ENCODE peak calls at places on chromosomes 6 and 20, in four cellular contexts. X is tibial artery, U is fibroblast of lung, N is uterus. K is an unnamed sample. For H3K4me1, the result is how much of the 10 kb centered on the place peaks cover.

GRCh38 chr6:108998460-108998859 is 96.2 kb downstream of the SESN1 start:
- DNase-seq in X (no peak), U (peak), N (no peak), K (no peak)

GRCh38 chr20:58598271-58599015 is 52.6 kb upstream of the STX16 start:
- DNase-seq in X (peak), U (peak), N (peak), K (no peak)

GRCh38 chr20:39338977-39339376 is 376.8 kb downstream of the DHX35 start:
- DNase-seq in X (peak), U (no peak), N (no peak), K (no peak)

GRCh38 chr20:3681931-3682820 is at the start of gene ADAM33:
- DNase-seq in X (no peak), U (peak), N (peak), K (peak)

GRCh38 chr6:128487746-128488145 is 32.7 kb downstream of the PTPRK start:
- DNase-seq in X (no peak), U (no peak), N (no peak), K (no peak)

GRCh38 chr6:71383891-71384489 is 95.4 kb downstream of the OGFRL1 start:
- DNase-seq in X (no peak), U (peak), N (no peak), K (no peak)

GRCh38 chr6:109453594-109454482 is 1.7 kb downstream of the MICAL1 start:
- DNase-seq in X (peak), U (peak), N (peak), K (peak)

GRCh38 chr6:35425284-35425683 is 26.9 kb upstream of the FANCE start:
- DNase-seq in X (no peak), U (peak), N (no peak), K (no peak)

GRCh38 chr20:41862476-41862875 is 244.3 kb upstream of the CHD6 start:
- DNase-seq in X (no peak), U (no peak), N (no peak), K (no peak)

GRCh38 chr20:59403261-59403961 is 103.0 kb downstream of the EDN3 start:
- DNase-seq in X (no peak), U (no peak), N (peak), K (no peak)

GRCh38 chr20:38218566-38218885 is 42.0 kb downstream of the KIAA1755 start:
- DNase-seq in X (peak), U (no peak), N (no peak), K (no peak)

GRCh38 chr20:36491901-36492617 is 49.3 kb upstream of the MYL9 start:
- DNase-seq in X (no peak), U (no peak), N (no peak), K (no peak)

GRCh38 chr6:88376759-88377387 is 210.7 kb upstream of the CNR1 start:
- DNase-seq in X (no peak), U (peak), N (no peak), K (no peak)

GRCh38 chr20:58634121-58634817 is 16.8 kb upstream of the STX16 start:
- DNase-seq in X (no peak), U (peak), N (peak), K (peak)

GRCh38 chr6:141077355-141078333 is 1055.1 kb upstream of the GJE1 start:
- DNase-seq in X (no peak), U (no peak), N (no peak), K (no peak)

GRCh38 chr6:158536891-158537798 is 22.7 kb upstream of the TMEM181 start:
- DNase-seq in X (no peak), U (peak), N (no peak), K (peak)

GRCh38 chr20:5041433-5041832 is 40.1 kb upstream of the SLC23A2 start:
- DNase-seq in X (no peak), U (peak), N (no peak), K (peak)

GRCh38 chr6:144681334-144681733 is 396.2 kb downstream of the UTRN start:
- DNase-seq in X (no peak), U (no peak), N (no peak), K (no peak)

GRCh38 chr20:39778431-39778830 is 816.3 kb downstream of the DHX35 start:
- DNase-seq in X (no peak), U (no peak), N (no peak), K (no peak)

GRCh38 chr6:90214461-90214860 is 82.2 kb downstream of the BACH2 start:
- DNase-seq in X (no peak), U (no peak), N (no peak), K (no peak)

GRCh38 chr20:31811796-31812728 is 7.1 kb upstream of the MYLK2 start:
- DNase-seq in X (no peak), U (peak), N (no peak), K (no peak)

GRCh38 chr6:170522565-170523183 is 30.4 kb downstream of the PSMB1 start:
- DNase-seq in X (no peak), U (peak), N (no peak), K (no peak)

GRCh38 chr20:62830821-62831220 is 14.0 kb downstream of the COL9A3 start:
- DNase-seq in X (no peak), U (no peak), N (no peak), K (peak)

GRCh38 chr20:20230741-20231140 is 137.2 kb upstream of the INSM1 start:
- DNase-seq in X (no peak), U (no peak), N (no peak), K (no peak)

GRCh38 chr20:20229595-20229994 is 138.3 kb upstream of the INSM1 start:
- DNase-seq in X (no peak), U (no peak), N (no peak), K (no peak)

GRCh38 chr20:20231528-20232298 is 136.2 kb upstream of the INSM1 start:
- DNase-seq in X (no peak), U (no peak), N (no peak), K (no peak)

GRCh38 chr20:20235681-20236080 is 132.2 kb upstream of the INSM1 start:
- DNase-seq in X (no peak), U (no peak), N (no peak), K (no peak)

GRCh38 chr20:20233041-20233514 is 134.8 kb upstream of the INSM1 start:
- DNase-seq in X (no peak), U (no peak), N (no peak), K (no peak)
- H3K27ac ChIP-seq in X (no peak), U (no peak), N (no peak), K (no peak)

DNA sequence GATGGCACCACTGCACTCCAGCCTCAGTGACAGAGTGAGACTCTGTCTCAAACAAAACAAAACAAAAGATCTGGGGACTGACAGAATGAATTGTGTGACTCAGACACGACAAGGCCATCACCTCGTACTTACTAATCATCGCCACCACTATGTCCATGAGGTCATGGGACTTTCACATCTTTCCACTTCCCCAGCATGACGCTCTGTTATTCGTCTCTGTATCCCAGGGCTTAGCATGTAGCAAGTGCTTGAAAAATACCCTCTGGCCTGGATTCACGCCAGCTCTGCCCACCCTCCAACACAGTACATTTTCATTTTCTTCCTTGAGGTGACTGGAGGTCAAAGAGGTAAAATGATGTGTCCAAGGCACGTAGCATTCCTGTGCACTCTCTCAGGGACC is 27.8 kb downstream of the FGD2 start:
- DNase-seq in X (no peak), U (no peak), N (no peak), K (peak)
- TF ChIP-seq CTCF in X (no peak), U (no peak), N (no peak), K (no peak)

GRCh38 chr6:156807795-156808194 is 30.6 kb downstream of the ARID1B start:
- DNase-seq in X (no peak), U (no peak), N (no peak), K (no peak)
- H3K4me1 ChIP-seq in X (under half), U (under half), N (under half), K (under half)

GRCh38 chr6:136696238-136696637 is 96.0 kb downstream of the MAP3K5 start:
- DNase-seq in X (peak), U (peak), N (peak), K (no peak)
- H3K27ac ChIP-seq in X (peak), U (no peak), N (no peak), K (no peak)

K was measured in kidney.